ENCODE peak calls at places on chromosomes 6 and 20, in four cellular contexts. K is PC-3, V is SK-N-DZ, P is brain microvascular endothelial cell. D is an unnamed sample.

GRCh38 chr6:82006027-82006738 is 241.4 kb downstream of the IBTK start:
- DNase-seq in K (peak; percentile 64), V (peak; percentile 35), P (peak; percentile 63), D (peak; percentile 40)

GRCh38 chr6:128131566-128131965 is 230.7 kb upstream of the THEMIS start:
- DNase-seq in K (peak; percentile 44), V (no peak), P (no peak), D (peak; percentile 65)

GRCh38 chr20:38225240-38225899 is 35.2 kb downstream of the KIAA1755 start:
- DNase-seq in K (no peak), V (no peak), P (no peak), D (no peak)

GRCh38 chr20:44422083-44422482 is 53.6 kb upstream of the TTPAL start:
- DNase-seq in K (peak; percentile 86), V (no peak), P (peak; percentile 12), D (peak; percentile 48)

GRCh38 chr20:63121749-63122405 is 94.1 kb downstream of the YTHDF1 start:
- DNase-seq in K (no peak), V (no peak), P (no peak), D (no peak)

GRCh38 chr6:83696674-83697073 is 12.2 kb downstream of the SNAP91 start:
- DNase-seq in K (peak; percentile 39), V (no peak), P (no peak), D (no peak)

GRCh38 chr6:25359891-25360290 is 80.7 kb downstream of the CARMIL1 start:
- DNase-seq in K (peak; percentile 74), V (no peak), P (no peak), D (no peak)

GRCh38 chr20:45968801-45969711 is 2.9 kb downstream of the ZNF335 start:
- DNase-seq in K (no peak), V (no peak), P (peak; percentile 71), D (peak; percentile 81)

GRCh38 chr6:106104941-106105340 is 18.8 kb downstream of the PRDM1 start:
- DNase-seq in K (no peak), V (no peak), P (no peak), D (no peak)

GRCh38 chr20:5402903-5403531 is 86.3 kb upstream of the PROKR2 start:
- DNase-seq in K (peak; percentile 64), V (peak; percentile 38), P (peak; percentile 36), D (peak; percentile 11)

GRCh38 chr20:31864521-31865400 is 5.6 kb downstream of the DUSP15 start:
- DNase-seq in K (no peak), V (no peak), P (no peak), D (no peak)

GRCh38 chr6:3377536-3378397 is 79.1 kb downstream of the SLC22A23 start:
- DNase-seq in K (no peak), V (no peak), P (no peak), D (peak; percentile 39)

GRCh38 chr6:163263196-163263595 is 151.3 kb upstream of the QKI start:
- DNase-seq in K (no peak), V (no peak), P (peak; percentile 22), D (no peak)

GRCh38 chr6:81981812-81982211 is 229.3 kb upstream of the TENT5A start:
- DNase-seq in K (peak; percentile 83), V (no peak), P (peak; percentile 75), D (peak; percentile 79)

GRCh38 chr6:11484441-11484840 is 53.1 kb upstream of the TMEM170B start:
- DNase-seq in K (no peak), V (no peak), P (no peak), D (no peak)

GRCh38 chr6:33686981-33687975 is 24.2 kb downstream of the UQCC2 start:
- DNase-seq in K (no peak), V (no peak), P (no peak), D (no peak)

GRCh38 chr20:50844430-50845100 is 49.7 kb downstream of the BCAS4 start:
- DNase-seq in K (peak; percentile 74), V (no peak), P (peak; percentile 84), D (peak; percentile 87)

GRCh38 chr6:29737707-29738630 is 14.7 kb downstream of the HLA-F start:
- DNase-seq in K (peak; percentile 82), V (peak; percentile 26), P (peak; percentile 61), D (peak; percentile 66)

GRCh38 chr6:15602144-15602543 is 60.7 kb downstream of the DTNBP1 start:
- DNase-seq in K (no peak), V (no peak), P (no peak), D (no peak)

GRCh38 chr6:63675138-63675537 is 39.5 kb downstream of the PHF3 start:
- DNase-seq in K (no peak), V (no peak), P (no peak), D (no peak)

GRCh38 chr20:19828233-19828632 is 70.2 kb downstream of the RIN2 start:
- DNase-seq in K (peak; percentile 97), V (no peak), P (peak; percentile 76), D (peak; percentile 82)

GRCh38 chr20:36173451-36173933 is 19.0 kb downstream of the EPB41L1 start:
- DNase-seq in K (no peak), V (peak; percentile 92), P (peak; percentile 10), D (peak; percentile 13)

GRCh38 chr20:53243152-53243551 is 271.0 kb downstream of the TSHZ2 start:
- DNase-seq in K (no peak), V (no peak), P (no peak), D (no peak)

GRCh38 chr20:19961298-19961697 is 55.9 kb upstream of the NAA20 start:
- DNase-seq in K (no peak), V (no peak), P (no peak), D (no peak)

GRCh38 chr6:157761331-157761921 is 61.6 kb upstream of the SNX9 start:
- DNase-seq in K (peak; percentile 62), V (no peak), P (peak; percentile 68), D (peak; percentile 76)

GRCh38 chr6:42451595-42452170 is at the start of gene TRERF1:
- DNase-seq in K (peak; percentile 73), V (peak; percentile 91), P (peak; percentile 66), D (peak; percentile 81)

GRCh38 chr20:49283703-49284625 is 6.1 kb upstream of the ZNFX1 start:
- DNase-seq in K (peak; percentile 15), V (no peak), P (no peak), D (no peak)